ENCODE peak calls at places on chromosomes 13 and 19, in seven cellular contexts. One of them, this sample, is unnamed.

GRCh38 chr13:50130686-50131051 is 115.4 kb downstream of the KCNRG start:
- DNase-seq in omental fat pad: no peak
- DNase-seq in AG04449: no peak
- DNase-seq in endothelial cell: peak
- DNase-seq in fibroblast of mammary gland: peak
- DNase-seq in upper lobe of left lung: peak
- DNase-seq in H9: peak
- DNase-seq in this sample: peak

GRCh38 chr13:97851269-97851668 is 102.2 kb upstream of the IPO5 start:
- DNase-seq in AG04449: no peak
- DNase-seq in upper lobe of left lung: no peak
- DNase-seq in H9: no peak
- DNase-seq in omental fat pad: no peak
- DNase-seq in endothelial cell: no peak
- DNase-seq in fibroblast of mammary gland: peak
- DNase-seq in this sample: no peak

GRCh38 chr13:94595006-94595942 is 678 bp downstream of the TGDS start:
- DNase-seq in endothelial cell: no peak
- DNase-seq in AG04449: no peak
- DNase-seq in H9: peak
- DNase-seq in fibroblast of mammary gland: peak
- DNase-seq in omental fat pad: no peak
- DNase-seq in upper lobe of left lung: peak
- DNase-seq in this sample: peak

GRCh38 chr19:16327911-16328823 is 3.5 kb downstream of the KLF2 start:
- DNase-seq in omental fat pad: peak
- DNase-seq in upper lobe of left lung: peak
- DNase-seq in H9: no peak
- DNase-seq in AG04449: no peak
- DNase-seq in fibroblast of mammary gland: peak
- DNase-seq in endothelial cell: no peak
- DNase-seq in this sample: no peak

GRCh38 chr19:5068251-5069090 is 99.6 kb downstream of the KDM4B start:
- DNase-seq in endothelial cell: no peak
- DNase-seq in AG04449: no peak
- DNase-seq in omental fat pad: no peak
- DNase-seq in H9: no peak
- DNase-seq in upper lobe of left lung: no peak
- DNase-seq in fibroblast of mammary gland: no peak
- DNase-seq in this sample: no peak

GRCh38 chr19:30799854-30800755 is 427.9 kb downstream of the ZNF536 start:
- DNase-seq in endothelial cell: peak
- DNase-seq in AG04449: no peak
- DNase-seq in upper lobe of left lung: peak
- DNase-seq in H9: peak
- DNase-seq in fibroblast of mammary gland: no peak
- DNase-seq in omental fat pad: no peak
- DNase-seq in this sample: peak

GRCh38 chr19:57152921-57153320 is 7.9 kb upstream of the ZIM3 start:
- DNase-seq in H9: no peak
- DNase-seq in upper lobe of left lung: no peak
- DNase-seq in omental fat pad: no peak
- DNase-seq in endothelial cell: no peak
- DNase-seq in fibroblast of mammary gland: no peak
- DNase-seq in AG04449: no peak
- DNase-seq in this sample: no peak

GRCh38 chr13:28494861-28495585 is at the start of gene FLT1:
- DNase-seq in fibroblast of mammary gland: no peak
- DNase-seq in H9: peak
- DNase-seq in AG04449: no peak
- DNase-seq in omental fat pad: no peak
- DNase-seq in upper lobe of left lung: peak
- DNase-seq in endothelial cell: peak
- DNase-seq in this sample: peak

GRCh38 chr19:50377051-50377441 is 789 bp downstream of the NR1H2 start:
- DNase-seq in upper lobe of left lung: no peak
- DNase-seq in fibroblast of mammary gland: peak
- DNase-seq in AG04449: no peak
- DNase-seq in H9: no peak
- DNase-seq in endothelial cell: no peak
- DNase-seq in omental fat pad: no peak
- DNase-seq in this sample: peak

DNA sequence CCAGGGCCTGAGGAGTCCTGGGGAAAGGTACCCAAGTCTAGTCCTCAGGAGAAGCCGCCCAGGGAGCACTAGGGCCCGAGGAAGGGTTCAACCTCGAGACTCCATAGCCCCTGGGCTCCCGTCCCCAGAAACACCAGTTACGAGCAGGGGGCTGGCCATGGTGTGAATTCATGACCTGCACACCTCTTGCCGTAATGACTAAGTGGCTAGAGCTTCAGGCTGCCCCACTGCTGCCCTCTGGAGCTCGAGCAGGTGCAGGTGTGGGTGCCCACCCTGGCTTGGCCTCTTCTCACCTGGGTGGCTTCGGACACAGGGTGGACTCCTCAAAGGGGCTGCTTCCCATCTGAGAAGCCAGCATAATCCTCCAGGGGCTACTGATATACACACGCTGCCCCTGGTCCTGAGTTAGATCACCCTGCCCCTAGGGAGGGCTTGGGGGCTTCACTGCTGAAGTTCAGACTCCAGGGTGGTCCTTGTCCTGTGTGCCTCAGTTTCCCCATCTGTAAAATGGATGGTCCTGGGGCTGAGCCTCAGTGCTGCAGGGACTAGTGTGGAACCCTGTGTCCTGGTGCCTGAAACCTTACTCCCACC is 13.6 kb downstream of the SPC24 start:
- DNase-seq in fibroblast of mammary gland: no peak
- DNase-seq in AG04449: no peak
- DNase-seq in H9: peak
- DNase-seq in upper lobe of left lung: no peak
- DNase-seq in omental fat pad: no peak
- DNase-seq in endothelial cell: no peak
- DNase-seq in this sample: no peak
- TF ChIP-seq CTCF in fibroblast of mammary gland: no peak
- TF ChIP-seq CTCF in AG04449: no peak
- TF ChIP-seq CTCF in H9: peak
- TF ChIP-seq CTCF in upper lobe of left lung: no peak
- TF ChIP-seq CTCF in omental fat pad: no peak
- TF ChIP-seq CTCF in endothelial cell: no peak
- TF ChIP-seq CTCF in this sample: no peak

GRCh38 chr19:42095814-42096230 is 19.9 kb downstream of the ZNF574 start:
- DNase-seq in omental fat pad: no peak
- DNase-seq in upper lobe of left lung: no peak
- DNase-seq in AG04449: no peak
- DNase-seq in fibroblast of mammary gland: no peak
- DNase-seq in H9: peak
- DNase-seq in endothelial cell: peak
- DNase-seq in this sample: peak

GRCh38 chr19:42098781-42099180 is 22.8 kb downstream of the ZNF574 start:
- DNase-seq in AG04449: no peak
- DNase-seq in omental fat pad: no peak
- DNase-seq in fibroblast of mammary gland: no peak
- DNase-seq in endothelial cell: no peak
- DNase-seq in upper lobe of left lung: no peak
- DNase-seq in H9: no peak
- DNase-seq in this sample: no peak

GRCh38 chr19:42097461-42097860 is 21.5 kb downstream of the ZNF574 start:
- DNase-seq in fibroblast of mammary gland: no peak
- DNase-seq in AG04449: no peak
- DNase-seq in endothelial cell: no peak
- DNase-seq in H9: no peak
- DNase-seq in omental fat pad: no peak
- DNase-seq in upper lobe of left lung: no peak
- DNase-seq in this sample: no peak

GRCh38 chr19:42095142-42095813 is 19.3 kb downstream of the ZNF574 start:
- DNase-seq in omental fat pad: no peak
- DNase-seq in endothelial cell: no peak
- DNase-seq in AG04449: no peak
- DNase-seq in upper lobe of left lung: no peak
- DNase-seq in fibroblast of mammary gland: no peak
- DNase-seq in H9: no peak
- DNase-seq in this sample: no peak

DNA sequence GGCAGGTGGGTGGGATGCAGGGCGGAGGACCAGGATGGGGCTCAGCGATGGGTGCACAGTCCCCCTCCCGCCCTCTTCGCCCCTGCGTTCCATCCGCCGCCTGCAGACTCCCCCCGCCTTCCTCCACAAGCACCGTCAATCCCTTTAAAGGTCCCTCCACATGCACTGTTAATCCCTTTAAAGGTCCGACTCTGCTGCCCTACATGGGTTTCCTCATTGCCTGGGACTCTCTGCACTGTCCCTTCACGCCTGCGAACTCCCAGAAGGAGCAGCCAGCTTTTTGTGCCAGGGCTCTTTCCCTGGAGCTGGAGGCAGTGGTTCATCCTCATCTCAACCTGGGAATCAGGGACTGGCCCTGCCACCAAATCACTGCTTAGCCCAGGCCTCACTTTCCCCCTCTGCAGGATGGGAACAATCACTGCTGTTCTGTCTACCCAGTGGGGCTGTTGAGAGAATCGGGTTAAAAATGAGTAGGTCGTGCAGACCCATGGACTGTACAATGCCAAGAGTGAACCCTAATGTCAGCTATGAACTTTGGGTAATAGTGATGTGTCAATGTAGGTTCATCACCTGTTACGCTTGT is 20.4 kb downstream of the ZNF574 start:
- DNase-seq in endothelial cell: no peak
- DNase-seq in upper lobe of left lung: no peak
- DNase-seq in omental fat pad: no peak
- DNase-seq in fibroblast of mammary gland: no peak
- DNase-seq in AG04449: no peak
- DNase-seq in H9: no peak
- DNase-seq in this sample: no peak
- TF ChIP-seq CTCF in endothelial cell: no peak
- TF ChIP-seq CTCF in upper lobe of left lung: no peak
- TF ChIP-seq CTCF in omental fat pad: no peak
- TF ChIP-seq CTCF in fibroblast of mammary gland: no peak
- TF ChIP-seq CTCF in AG04449: no peak
- TF ChIP-seq CTCF in H9: peak
- TF ChIP-seq CTCF in this sample: no peak

GRCh38 chr19:10820173-10820572 is 15.8 kb downstream of the TMED1 start:
- DNase-seq in H9: no peak
- DNase-seq in AG04449: no peak
- DNase-seq in fibroblast of mammary gland: no peak
- DNase-seq in upper lobe of left lung: no peak
- DNase-seq in endothelial cell: no peak
- DNase-seq in omental fat pad: no peak
- DNase-seq in this sample: no peak
- TF ChIP-seq CTCF in H9: peak
- TF ChIP-seq CTCF in AG04449: no peak
- TF ChIP-seq CTCF in fibroblast of mammary gland: peak
- TF ChIP-seq CTCF in upper lobe of left lung: peak
- TF ChIP-seq CTCF in endothelial cell: no peak
- TF ChIP-seq CTCF in omental fat pad: no peak
- TF ChIP-seq CTCF in this sample: no peak

GRCh38 chr13:23715092-23715761 is 145.0 kb downstream of the TNFRSF19 start:
- DNase-seq in endothelial cell: no peak
- DNase-seq in AG04449: no peak
- DNase-seq in fibroblast of mammary gland: no peak
- DNase-seq in omental fat pad: no peak
- DNase-seq in H9: no peak
- DNase-seq in upper lobe of left lung: no peak
- DNase-seq in this sample: no peak

GRCh38 chr13:23711355-23711754 is 141.1 kb downstream of the TNFRSF19 start:
- DNase-seq in fibroblast of mammary gland: no peak
- DNase-seq in H9: no peak
- DNase-seq in omental fat pad: no peak
- DNase-seq in upper lobe of left lung: no peak
- DNase-seq in AG04449: no peak
- DNase-seq in endothelial cell: no peak
- DNase-seq in this sample: no peak

GRCh38 chr13:23714672-23715071 is 144.5 kb downstream of the TNFRSF19 start:
- DNase-seq in AG04449: no peak
- DNase-seq in endothelial cell: no peak
- DNase-seq in fibroblast of mammary gland: no peak
- DNase-seq in H9: no peak
- DNase-seq in omental fat pad: no peak
- DNase-seq in upper lobe of left lung: no peak
- DNase-seq in this sample: no peak

GRCh38 chr13:23718916-23719470 is 148.8 kb downstream of the TNFRSF19 start:
- DNase-seq in omental fat pad: no peak
- DNase-seq in upper lobe of left lung: no peak
- DNase-seq in endothelial cell: no peak
- DNase-seq in fibroblast of mammary gland: peak
- DNase-seq in AG04449: no peak
- DNase-seq in H9: no peak
- DNase-seq in this sample: no peak

GRCh38 chr13:23715762-23716235 is 145.6 kb downstream of the TNFRSF19 start:
- DNase-seq in omental fat pad: no peak
- DNase-seq in upper lobe of left lung: no peak
- DNase-seq in fibroblast of mammary gland: no peak
- DNase-seq in H9: peak
- DNase-seq in AG04449: no peak
- DNase-seq in endothelial cell: peak
- DNase-seq in this sample: peak
- TF ChIP-seq CTCF in omental fat pad: no peak
- TF ChIP-seq CTCF in upper lobe of left lung: peak
- TF ChIP-seq CTCF in fibroblast of mammary gland: peak
- TF ChIP-seq CTCF in H9: peak
- TF ChIP-seq CTCF in AG04449: peak
- TF ChIP-seq CTCF in endothelial cell: no peak
- TF ChIP-seq CTCF in this sample: no peak

DNA sequence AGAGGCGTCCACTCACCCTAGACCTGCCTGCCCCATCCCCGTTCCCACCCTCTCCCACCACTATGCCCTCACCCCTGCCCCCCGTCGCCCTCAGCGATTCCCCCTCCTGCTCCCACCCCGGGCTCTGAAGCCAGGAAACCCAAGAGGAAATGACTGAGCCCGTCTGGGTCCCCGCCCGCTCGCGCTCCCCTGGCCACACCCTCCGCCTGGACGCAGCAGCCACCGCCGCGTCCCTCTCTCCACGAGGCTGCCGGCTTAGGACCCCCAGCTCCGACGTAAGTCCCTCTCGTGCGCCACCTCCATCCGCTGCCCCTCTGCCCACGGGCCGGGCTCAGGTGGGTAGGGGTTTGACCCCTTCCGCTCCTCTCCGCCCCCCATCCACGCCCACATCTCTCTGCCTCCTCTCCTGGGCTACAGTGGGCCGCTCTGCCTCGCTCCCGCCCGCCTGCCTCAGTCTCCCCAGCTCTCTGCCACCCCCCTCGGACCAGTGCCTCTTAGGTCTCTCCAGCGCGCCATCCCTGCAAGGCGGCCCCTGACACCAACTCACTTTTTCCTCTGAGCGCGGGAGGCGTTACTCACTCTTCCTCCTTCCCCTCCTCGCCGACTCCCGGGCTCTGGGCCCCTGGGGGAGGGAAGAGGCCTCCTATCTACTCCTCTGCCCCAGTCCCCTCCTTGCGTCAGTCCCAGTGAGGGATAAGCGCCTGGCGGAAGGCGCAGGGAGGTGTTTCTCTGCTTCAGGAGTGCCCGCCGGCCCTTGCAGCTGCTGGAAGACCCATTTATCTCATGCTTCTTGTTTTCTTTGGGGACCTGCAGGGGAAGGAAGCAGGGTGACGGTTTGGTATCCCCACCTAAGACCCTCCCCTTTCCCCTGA is at the start of gene FXYD5:
- DNase-seq in H9: peak
- DNase-seq in omental fat pad: peak
- DNase-seq in upper lobe of left lung: peak
- DNase-seq in fibroblast of mammary gland: peak
- DNase-seq in endothelial cell: peak
- DNase-seq in AG04449: peak
- DNase-seq in this sample: peak
- TF ChIP-seq CTCF in H9: peak
- TF ChIP-seq CTCF in omental fat pad: peak
- TF ChIP-seq CTCF in upper lobe of left lung: peak
- TF ChIP-seq CTCF in fibroblast of mammary gland: no peak
- TF ChIP-seq CTCF in endothelial cell: no peak
- TF ChIP-seq CTCF in AG04449: no peak
- TF ChIP-seq CTCF in this sample: no peak

This sample was measured in nephron progenitor cell.